ENCODE peak calls at places on chromosomes 3 and 15, in seven cellular contexts. K is fibroblast of mammary gland, S is GM10248, J is endothelial cell, H is cardiac fibroblast, A is hepatocyte, Y is GM13976. E is an unnamed sample.

GRCh38 chr3:28018925-28019718 is 222.3 kb upstream of the CMC1 start:
- DNase-seq in J (no peak), H (no peak), K (no peak), S (no peak), Y (no peak), A (no peak), E (no peak)

GRCh38 chr3:151798476-151798875 is 15.4 kb upstream of the AADAC start:
- DNase-seq in S (no peak), K (peak; percentile 88), A (no peak), H (peak; percentile 75), J (no peak), Y (no peak), E (no peak)

GRCh38 chr15:73345658-73346057 is 23.1 kb downstream of the HCN4 start:
- DNase-seq in K (no peak), Y (no peak), S (no peak), A (no peak), J (no peak), H (no peak), E (no peak)

GRCh38 chr15:42131826-42132806 is 24.3 kb downstream of the PLA2G4F start:
- DNase-seq in S (no peak), Y (no peak), K (no peak), J (no peak), A (peak; percentile 22), H (no peak), E (no peak)

GRCh38 chr3:118468801-118469200 is 565.8 kb downstream of the IGSF11 start:
- DNase-seq in J (no peak), Y (no peak), H (no peak), S (no peak), A (no peak), K (no peak), E (no peak)

GRCh38 chr3:53941945-53942344 is 50.3 kb upstream of the SELENOK start:
- DNase-seq in Y (no peak), J (no peak), S (no peak), H (peak; percentile 13), A (no peak), K (no peak), E (no peak)

GRCh38 chr15:64574220-64574994 is 114.0 kb downstream of the ZNF609 start:
- DNase-seq in A (no peak), J (no peak), Y (no peak), H (peak; percentile 80), S (no peak), K (peak; percentile 84), E (no peak)

GRCh38 chr3:57856675-57857074 is 100.6 kb downstream of the SLMAP start:
- DNase-seq in K (peak; percentile 40), A (peak; percentile 3), Y (no peak), S (no peak), H (peak; percentile 41), J (no peak), E (no peak)

GRCh38 chr15:26298010-26298661 is 435.0 kb upstream of the ATP10A start:
- DNase-seq in J (no peak), A (no peak), H (no peak), Y (no peak), S (no peak), K (no peak), E (no peak)

GRCh38 chr3:5194801-5195509 is 7.4 kb downstream of the EDEM1 start:
- DNase-seq in K (peak; percentile 80), A (peak; percentile 77), J (no peak), S (no peak), H (peak; percentile 87), Y (peak; percentile 40), E (no peak)

GRCh38 chr15:40344631-40345120 is 3.9 kb upstream of the CCDC9B start:
- DNase-seq in A (peak; percentile 76), S (peak; percentile 88), K (peak; percentile 63), H (peak; percentile 79), J (peak; percentile 70), Y (peak; percentile 89), E (no peak)

GRCh38 chr3:42525736-42526345 is 23.4 kb downstream of the VIPR1 start:
- DNase-seq in A (no peak), S (no peak), K (no peak), Y (no peak), J (no peak), H (no peak), E (no peak)

GRCh38 chr3:159726231-159726964 is 262.2 kb upstream of the IL12A start:
- DNase-seq in A (no peak), S (no peak), H (peak; percentile 51), K (peak; percentile 20), Y (no peak), J (no peak), E (no peak)

GRCh38 chr15:43939070-43939469 is 112.3 kb downstream of the WDR76 start:
- DNase-seq in Y (peak; percentile 47), S (peak; percentile 33), J (peak; percentile 26), H (peak; percentile 53), K (peak; percentile 47), A (no peak), E (no peak)

GRCh38 chr3:126487151-126487771 is 11.6 kb upstream of the ZXDC start:
- DNase-seq in S (no peak), Y (no peak), H (peak; percentile 31), K (no peak), J (peak; percentile 54), A (no peak), E (no peak)

GRCh38 chr15:40847225-40847961 is 3.5 kb downstream of the SPINT1 start:
- DNase-seq in H (peak; percentile 26), K (no peak), Y (peak; percentile 81), J (peak; percentile 45), A (peak; percentile 93), S (peak; percentile 81), E (peak; percentile 59)

GRCh38 chr15:74955017-74955416 is 1.6 kb downstream of the RPP25 start:
- DNase-seq in Y (no peak), H (no peak), S (no peak), K (no peak), J (no peak), A (peak; percentile 27), E (no peak)

GRCh38 chr15:28914046-28914445 is 28.3 kb downstream of the APBA2 start:
- DNase-seq in H (no peak), Y (no peak), K (no peak), A (no peak), J (no peak), S (no peak), E (no peak)

GRCh38 chr15:28915935-28916334 is 30.2 kb downstream of the APBA2 start:
- DNase-seq in A (no peak), H (no peak), Y (no peak), S (no peak), J (no peak), K (no peak), E (no peak)

GRCh38 chr15:28914483-28915023 is 28.8 kb downstream of the APBA2 start:
- DNase-seq in Y (no peak), J (no peak), H (no peak), K (no peak), A (no peak), S (no peak), E (no peak)

GRCh38 chr15:28913171-28913765 is 27.5 kb downstream of the APBA2 start:
- DNase-seq in S (no peak), K (no peak), H (no peak), A (no peak), J (no peak), Y (no peak), E (no peak)

GRCh38 chr15:28915041-28915810 is 29.5 kb downstream of the APBA2 start:
- DNase-seq in H (no peak), Y (no peak), J (no peak), S (no peak), K (no peak), A (no peak), E (no peak)
- TF ChIP-seq CTCF in H (no peak), Y (no peak), J (no peak), S (no peak), K (no peak), A (no peak), E (no peak)

DNA sequence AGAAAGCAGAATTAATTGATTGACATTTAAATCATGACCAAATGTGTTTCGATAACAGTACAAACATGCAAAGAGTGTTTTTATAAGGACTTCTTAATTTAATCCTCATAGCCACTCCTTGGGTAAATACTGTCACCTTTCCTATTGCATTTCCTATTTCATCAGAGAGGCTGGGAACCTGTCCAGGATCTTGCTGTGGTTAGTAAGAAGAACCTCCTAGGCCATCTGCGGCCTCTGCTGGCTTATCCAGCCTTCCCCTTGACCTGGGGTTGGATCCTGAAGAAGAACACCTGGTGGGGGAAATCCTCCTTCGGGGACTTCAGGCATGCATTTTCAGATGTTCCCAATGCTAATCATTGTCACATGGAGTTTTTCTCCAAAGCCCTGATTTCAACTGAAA is 25.5 kb downstream of the GLDN start:
- DNase-seq in K (peak; percentile 77), A (peak; percentile 47), J (no peak), Y (no peak), H (peak; percentile 84), S (no peak), E (no peak)
- TF ChIP-seq CTCF in K (peak; percentile 12), A (no peak), J (no peak), Y (no peak), H (peak; percentile 23), S (no peak), E (no peak)

DNA sequence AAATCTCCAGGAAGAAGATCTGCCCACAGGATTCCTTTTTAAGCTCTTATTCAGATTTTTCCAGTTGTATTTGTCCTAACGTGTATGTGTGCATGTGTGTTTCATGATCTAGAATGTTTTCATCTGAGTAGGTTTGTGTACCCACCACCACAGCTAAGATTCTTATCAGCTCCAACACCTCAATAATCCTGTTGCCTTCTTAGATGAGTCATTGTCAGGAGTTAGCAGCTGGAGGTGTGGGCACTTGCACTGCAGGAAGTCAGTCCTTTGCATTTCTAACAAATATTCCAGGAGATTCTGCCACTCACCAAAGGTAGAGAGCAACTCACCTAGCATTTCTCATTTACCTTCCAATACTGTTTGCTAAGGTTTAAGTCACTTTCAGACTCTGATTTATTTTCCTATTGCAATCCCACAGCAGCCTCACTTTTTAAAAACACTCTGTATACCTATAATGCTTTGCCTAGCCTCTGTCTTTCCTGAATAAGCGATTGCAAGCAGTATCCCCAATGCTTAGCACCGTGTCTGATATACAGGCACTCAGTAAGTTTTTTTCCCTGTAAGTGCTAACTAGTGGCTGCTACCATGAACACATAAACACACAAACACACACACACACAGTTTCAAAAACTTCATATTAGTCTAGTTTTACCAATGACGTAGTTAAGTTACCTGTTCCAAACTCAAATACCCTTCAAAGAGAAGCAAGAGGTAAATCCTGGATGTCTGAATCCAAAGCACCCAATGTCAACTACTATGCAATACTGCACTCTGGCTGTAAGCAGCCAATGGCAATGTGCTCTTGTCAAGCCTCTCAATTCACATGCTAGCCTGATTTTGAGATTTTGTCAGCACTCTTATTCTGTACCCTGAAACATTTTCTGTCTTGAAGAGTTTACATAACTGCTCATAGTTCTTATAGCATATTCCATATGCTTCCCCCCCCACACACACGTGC is 713.5 kb upstream of the LMCD1 start:
- DNase-seq in J (no peak), S (no peak), A (peak; percentile 46), Y (no peak), K (no peak), H (no peak), E (no peak)
- TF ChIP-seq CTCF in J (no peak), S (no peak), A (peak; percentile 26), Y (no peak), K (no peak), H (no peak), E (no peak)

DNA sequence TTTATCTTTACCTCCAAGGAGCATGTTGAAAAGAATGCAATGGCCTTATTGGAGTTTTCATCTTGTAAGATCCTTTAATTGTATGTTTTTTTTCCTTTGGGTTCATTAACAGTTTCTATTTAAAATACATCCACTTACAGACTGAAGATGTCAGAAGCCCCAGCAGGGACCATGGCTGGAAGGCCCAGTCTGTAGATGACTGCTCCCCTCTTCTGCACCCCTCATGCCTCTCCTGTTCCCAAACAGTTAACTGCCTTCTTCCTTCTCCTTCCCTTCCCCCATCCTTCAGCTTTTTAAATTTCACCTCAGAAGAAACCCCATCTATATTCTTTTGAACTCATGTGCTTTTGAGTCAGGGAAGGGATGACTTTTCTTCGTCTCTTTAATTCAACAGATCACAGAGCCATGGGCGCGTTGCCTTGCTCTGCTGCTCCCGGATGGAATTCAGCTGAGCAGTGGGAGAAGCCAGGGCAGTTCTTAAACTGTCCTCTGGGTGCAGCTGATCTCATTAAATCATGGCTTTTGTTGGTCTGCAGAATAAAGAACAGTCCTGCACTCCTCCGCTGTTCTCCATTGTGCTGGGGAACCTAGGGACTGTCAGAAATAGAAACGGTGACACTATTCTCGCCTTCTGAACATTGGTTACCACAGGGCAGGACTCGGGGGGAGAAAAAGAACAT is 71.5 kb upstream of the EIF1B start:
- DNase-seq in K (peak; percentile 30), S (no peak), H (peak; percentile 14), Y (no peak), A (peak; percentile 26), J (peak; percentile 7), E (no peak)
- TF ChIP-seq CTCF in K (peak; percentile 32), S (no peak), H (peak; percentile 37), Y (no peak), A (peak; percentile 12), J (peak; percentile 34), E (no peak)